ENCODE peak calls at places on chromosome 9, in seven cellular contexts. G is astrocyte, O is mesendoderm, J is prostate gland, T is upper lobe of left lung, L is ovary, B is OCI-LY7. I is an unnamed sample. For H3K36me3 and H3K4me1, the result is how much of the 10 kb centered on the place peaks cover.

GRCh38 chr9:2453701-2454100 is 167.9 kb upstream of the VLDLR start:
- DNase-seq in G (no peak), O (peak), J (no peak), T (no peak), L (no peak), B (no peak), I (no peak)

GRCh38 chr9:101513351-101513750 is 20.3 kb upstream of the RNF20 start:
- DNase-seq in G (no peak), O (peak), J (no peak), T (no peak), L (no peak), B (no peak), I (no peak)

GRCh38 chr9:12648921-12649320 is 44.3 kb upstream of the TYRP1 start:
- DNase-seq in G (no peak), O (no peak), J (no peak), T (no peak), L (no peak), B (no peak), I (no peak)

GRCh38 chr9:97651646-97652045 is 18.0 kb downstream of the NCBP1 start:
- DNase-seq in G (no peak), O (no peak), J (no peak), T (no peak), L (no peak), B (no peak), I (no peak)

GRCh38 chr9:94827584-94828304 is 101.2 kb downstream of the AOPEP start:
- DNase-seq in G (peak), O (no peak), J (peak), T (no peak), L (peak), B (no peak), I (no peak)

GRCh38 chr9:136624184-136624951 is 38.3 kb upstream of the EGFL7 start:
- DNase-seq in G (no peak), O (no peak), J (no peak), T (peak), L (no peak), B (no peak), I (no peak)

GRCh38 chr9:109600142-109600541 is 102.0 kb upstream of the PTPN3 start:
- DNase-seq in G (peak), O (peak), J (no peak), T (no peak), L (no peak), B (no peak), I (no peak)

GRCh38 chr9:65437724-65438123 is 152.7 kb upstream of the FOXD4L5 start:
- DNase-seq in G (no peak), O (no peak), J (no peak), T (no peak), L (no peak), B (no peak), I (no peak)

GRCh38 chr9:113581865-113582697 is 118.6 kb downstream of the RGS3 start:
- DNase-seq in G (no peak), O (no peak), J (peak), T (peak), L (peak), B (peak), I (peak)

GRCh38 chr9:7147136-7148090 is 389.6 kb downstream of the KDM4C start:
- DNase-seq in G (no peak), O (peak), J (no peak), T (no peak), L (peak), B (no peak), I (no peak)

GRCh38 chr9:116286287-116286686 is 132.7 kb downstream of the PAPPA start:
- DNase-seq in G (no peak), O (peak), J (no peak), T (no peak), L (no peak), B (no peak), I (no peak)

GRCh38 chr9:78297672-78297961 is 692 bp downstream of the PSAT1 start:
- DNase-seq in G (no peak), O (no peak), J (no peak), T (no peak), L (no peak), B (no peak), I (no peak)

GRCh38 chr9:136549010-136549980 is 3.4 kb upstream of the NOTCH1 start:
- DNase-seq in G (no peak), O (no peak), J (no peak), T (no peak), L (no peak), B (no peak), I (no peak)

GRCh38 chr9:35552376-35552775 is 52.7 kb upstream of the TESK1 start:
- DNase-seq in G (peak), O (no peak), J (no peak), T (no peak), L (no peak), B (no peak), I (no peak)
- H3K36me3 ChIP-seq in G (under half), O (under half), J (under half), T (under half), L (under half), B (under half), I (under half)

GRCh38 chr9:127876764-127877562 is 512 bp downstream of the AK1 start:
- DNase-seq in G (no peak), O (no peak), J (no peak), T (peak), L (peak), B (no peak), I (peak)
- H3K4me1 ChIP-seq in G (under half), O (under half), J (under half), T (under half), L (under half), B (under half), I (under half)

GRCh38 chr9:127975376-127976315 is 5.1 kb downstream of the EEIG1 start:
- DNase-seq in G (no peak), O (no peak), J (no peak), T (no peak), L (no peak), B (no peak), I (no peak)

GRCh38 chr9:127974769-127975261 is 6.0 kb downstream of the EEIG1 start:
- DNase-seq in G (no peak), O (peak), J (no peak), T (peak), L (peak), B (no peak), I (peak)

GRCh38 chr9:127977877-127978647 is 2.7 kb downstream of the EEIG1 start:
- DNase-seq in G (peak), O (peak), J (no peak), T (peak), L (peak), B (no peak), I (no peak)

GRCh38 chr9:127976943-127977871 is 3.6 kb downstream of the EEIG1 start:
- DNase-seq in G (no peak), O (no peak), J (no peak), T (no peak), L (no peak), B (no peak), I (no peak)

GRCh38 chr9:127976498-127976897 is 4.3 kb downstream of the EEIG1 start:
- DNase-seq in G (no peak), O (no peak), J (no peak), T (peak), L (no peak), B (no peak), I (no peak)
- H3K4me3 ChIP-seq in G (no peak), O (no peak), J (no peak), T (peak), L (peak), B (peak), I (no peak)

DNA sequence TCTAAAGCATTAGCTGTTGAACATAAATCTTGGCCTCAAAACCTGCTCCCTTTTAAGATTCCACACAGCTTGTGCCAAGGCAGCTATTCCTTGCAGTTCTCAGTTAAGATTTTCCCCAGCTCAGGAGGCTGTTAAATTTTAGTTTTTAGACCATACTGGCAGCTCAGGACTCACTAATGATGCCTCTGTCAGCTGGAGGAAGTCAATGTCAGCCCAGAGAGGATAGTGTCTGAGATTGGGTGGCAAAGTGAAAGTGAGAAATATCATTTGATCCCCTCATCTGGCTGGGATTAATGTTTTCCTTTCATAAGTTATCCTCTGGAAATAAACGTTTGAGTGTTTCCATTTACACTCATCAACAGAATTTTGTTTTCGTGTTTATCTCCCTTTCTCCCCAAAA is 287.4 kb downstream of the ELAVL2 start:
- DNase-seq in G (no peak), O (no peak), J (no peak), T (no peak), L (no peak), B (no peak), I (no peak)
- H3K36me3 ChIP-seq in G (under half), O (under half), J (under half), T (under half), L (under half), B (under half), I (under half)

DNA sequence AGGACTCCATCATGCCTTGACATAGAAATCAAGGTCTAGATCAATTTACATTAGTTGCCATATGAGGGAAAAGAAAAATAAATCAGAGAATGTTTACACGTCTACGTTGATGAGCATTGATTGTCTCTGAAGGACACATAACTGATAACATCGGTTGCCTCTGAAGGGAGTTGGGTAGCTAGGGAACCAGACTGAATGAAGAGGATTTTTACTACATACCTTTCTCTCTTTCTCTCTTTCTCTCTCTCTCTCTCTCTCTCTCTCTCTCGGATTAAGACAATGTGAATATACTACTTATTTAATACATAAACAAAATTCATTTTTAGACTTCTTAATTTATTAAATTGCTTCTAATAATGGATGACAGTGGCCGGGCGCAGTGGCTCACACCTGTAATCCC is 118.4 kb upstream of the DAPK1 start:
- DNase-seq in G (no peak), O (no peak), J (no peak), T (no peak), L (no peak), B (no peak), I (no peak)
- H3K4me1 ChIP-seq in G (under half), O (under half), J (under half), T (under half), L (under half), B (under half), I (under half)

DNA sequence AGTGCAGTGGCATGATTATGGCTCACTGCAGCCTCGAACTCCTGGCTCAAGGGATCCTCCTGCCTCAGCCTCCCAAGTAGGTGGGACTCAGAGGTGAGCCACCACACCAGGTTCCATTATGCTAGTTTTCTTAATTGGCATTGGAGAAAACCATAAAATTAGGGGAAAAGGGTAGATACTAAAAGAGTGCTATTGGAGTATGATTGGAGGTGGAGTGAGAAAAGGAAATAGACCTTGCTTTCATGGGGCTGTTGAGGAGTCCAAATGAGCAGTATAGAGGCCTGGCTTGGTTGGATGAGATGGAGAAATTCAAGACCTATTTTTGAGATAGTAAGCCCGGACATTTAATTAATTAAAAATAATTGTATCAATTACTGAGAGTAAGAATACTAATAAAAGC is 888 bp upstream of the BRD3OS start:
- DNase-seq in G (no peak), O (no peak), J (no peak), T (no peak), L (no peak), B (no peak), I (no peak)
- H3K4me3 ChIP-seq in G (peak), O (no peak), J (no peak), T (peak), L (peak), B (peak), I (no peak)

GRCh38 chr9:96386157-96386556 is 2.6 kb upstream of the SLC35D2 start:
- DNase-seq in G (no peak), O (no peak), J (no peak), T (no peak), L (no peak), B (no peak), I (no peak)

GRCh38 chr9:96383165-96383939 is at the start of gene SLC35D2:
- DNase-seq in G (peak), O (peak), J (peak), T (peak), L (peak), B (no peak), I (peak)

GRCh38 chr9:96392263-96392662 is 8.8 kb upstream of the SLC35D2 start:
- DNase-seq in G (no peak), O (no peak), J (no peak), T (no peak), L (no peak), B (no peak), I (no peak)

GRCh38 chr9:96391021-96391765 is 7.7 kb upstream of the SLC35D2 start:
- DNase-seq in G (no peak), O (no peak), J (peak), T (no peak), L (no peak), B (no peak), I (no peak)

GRCh38 chr9:96388144-96388543 is 4.6 kb upstream of the SLC35D2 start:
- DNase-seq in G (no peak), O (no peak), J (no peak), T (no peak), L (no peak), B (no peak), I (no peak)
- H3K36me3 ChIP-seq in G (under half), O (under half), J (under half), T (under half), L (under half), B (half or more), I (under half)

GRCh38 chr9:4861145-4861544 is 68.4 kb downstream of the RCL1 start:
- DNase-seq in G (no peak), O (no peak), J (no peak), T (no peak), L (no peak), B (no peak), I (no peak)
- H3K4me1 ChIP-seq in G (under half), O (under half), J (under half), T (under half), L (under half), B (under half), I (under half)

DNA sequence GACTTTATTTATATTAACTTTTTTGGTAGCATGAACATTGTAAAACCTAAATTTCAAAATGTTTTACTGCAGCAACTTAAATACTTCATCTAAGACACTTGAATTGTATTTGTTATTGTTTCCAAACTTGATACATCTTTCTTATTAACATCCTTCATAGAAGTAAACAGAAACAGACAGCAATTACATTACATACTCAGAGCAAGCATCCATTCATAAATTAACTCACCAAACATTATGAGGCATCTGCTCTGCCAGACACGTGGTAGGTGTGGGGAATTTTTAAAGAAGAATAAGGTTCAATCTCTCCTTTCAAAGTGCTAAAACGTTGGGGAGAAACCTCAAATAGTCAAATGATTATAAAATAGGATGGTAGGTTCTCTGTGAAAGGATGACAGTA is 130.8 kb downstream of the MUSK start:
- DNase-seq in G (no peak), O (no peak), J (no peak), T (no peak), L (no peak), B (no peak), I (no peak)
- H3K4me3 ChIP-seq in G (no peak), O (no peak), J (no peak), T (no peak), L (no peak), B (no peak), I (no peak)

I was measured in aorta.